ENCODE peak calls at places on chromosomes 2 and 18, in nine cellular contexts. K is breast epithelium, C is upper lobe of right lung, J is cardiac muscle cell, F is body of pancreas, A is heart right ventricle, P is aorta, Q is psoas muscle, T is fibroblast of lung. N is an unnamed sample. For H3K4me1 and H3K36me3, the result is how much of the 10 kb centered on the place peaks cover.

GRCh38 chr2:207467716-207468347 is 61.9 kb upstream of the CREB1 start:
- DNase-seq in K (no peak), C (no peak), J (peak), F (no peak), A (no peak), P (no peak), Q (no peak), T (peak), N (no peak)

GRCh38 chr2:36300697-36301096 is 54.9 kb upstream of the CRIM1 start:
- DNase-seq in K (no peak), C (no peak), J (no peak), F (no peak), A (no peak), P (no peak), Q (no peak), T (no peak), N (no peak)

GRCh38 chr2:237128026-237128703 is 42.5 kb downstream of the COPS8 start:
- DNase-seq in K (peak), C (peak), J (peak), F (peak), A (peak), P (peak), Q (peak), T (peak), N (peak)

GRCh38 chr2:210318491-210318890 is 3.5 kb upstream of the MYL1 start:
- DNase-seq in K (no peak), C (no peak), J (no peak), F (no peak), A (no peak), P (no peak), Q (no peak), T (peak), N (peak)

GRCh38 chr18:45416168-45416567 is 199.1 kb upstream of the SLC14A2 start:
- DNase-seq in K (no peak), C (no peak), J (no peak), F (peak), A (no peak), P (no peak), Q (no peak), T (peak), N (no peak)

GRCh38 chr2:239006886-239007285 is 159.0 kb downstream of the TWIST2 start:
- DNase-seq in K (no peak), C (no peak), J (no peak), F (no peak), A (no peak), P (no peak), Q (no peak), T (peak), N (no peak)

GRCh38 chr2:207230261-207231105 is 64.7 kb upstream of the KLF7 start:
- DNase-seq in K (no peak), C (no peak), J (peak), F (peak), A (no peak), P (no peak), Q (no peak), T (no peak), N (peak)

GRCh38 chr2:72979896-72980295 is 62.6 kb downstream of the EMX1 start:
- DNase-seq in K (no peak), C (no peak), J (no peak), F (no peak), A (no peak), P (no peak), Q (peak), T (no peak), N (no peak)

GRCh38 chr2:42934568-42935258 is 142.3 kb upstream of the HAAO start:
- DNase-seq in K (no peak), C (no peak), J (no peak), F (no peak), A (no peak), P (peak), Q (peak), T (no peak), N (no peak)

GRCh38 chr2:127864877-127865276 is 6.9 kb upstream of the POLR2D start:
- DNase-seq in K (no peak), C (no peak), J (no peak), F (peak), A (no peak), P (no peak), Q (peak), T (no peak), N (peak)

GRCh38 chr2:12987246-12987645 is 270.5 kb downstream of the TRIB2 start:
- DNase-seq in K (no peak), C (no peak), J (no peak), F (no peak), A (no peak), P (no peak), Q (no peak), T (no peak), N (no peak)

GRCh38 chr2:134445116-134445515 is 191.2 kb downstream of the MGAT5 start:
- DNase-seq in K (no peak), C (no peak), J (no peak), F (no peak), A (no peak), P (no peak), Q (no peak), T (no peak), N (no peak)

GRCh38 chr2:121599963-121600651 is 49.2 kb downstream of the CLASP1 start:
- DNase-seq in K (no peak), C (no peak), J (peak), F (no peak), A (no peak), P (no peak), Q (no peak), T (peak), N (no peak)

GRCh38 chr18:57444301-57444759 is 9.2 kb downstream of the ONECUT2 start:
- DNase-seq in K (no peak), C (no peak), J (no peak), F (no peak), A (no peak), P (no peak), Q (no peak), T (no peak), N (no peak)

GRCh38 chr2:71646028-71646427 is 192.7 kb downstream of the DYSF start:
- DNase-seq in K (peak), C (no peak), J (peak), F (no peak), A (peak), P (peak), Q (peak), T (peak), N (no peak)

GRCh38 chr2:233791883-233792329 is 13.8 kb downstream of the MROH2A start:
- DNase-seq in K (no peak), C (no peak), J (no peak), F (no peak), A (no peak), P (peak), Q (no peak), T (no peak), N (no peak)

GRCh38 chr2:85769987-85770362 is 16.2 kb downstream of the ATOH8 start:
- DNase-seq in K (no peak), C (no peak), J (no peak), F (no peak), A (no peak), P (no peak), Q (peak), T (no peak), N (no peak)

GRCh38 chr2:85768713-85769112 is 14.9 kb downstream of the ATOH8 start:
- DNase-seq in K (no peak), C (no peak), J (peak), F (peak), A (peak), P (no peak), Q (peak), T (peak), N (peak)

GRCh38 chr2:85769236-85769986 is 15.6 kb downstream of the ATOH8 start:
- DNase-seq in K (no peak), C (no peak), J (no peak), F (no peak), A (no peak), P (no peak), Q (peak), T (no peak), N (peak)

GRCh38 chr2:85766214-85766613 is 12.4 kb downstream of the ATOH8 start:
- DNase-seq in K (no peak), C (no peak), J (no peak), F (no peak), A (no peak), P (no peak), Q (no peak), T (no peak), N (no peak)

GRCh38 chr2:85767803-85768665 is 14.2 kb downstream of the ATOH8 start:
- DNase-seq in K (no peak), C (no peak), J (no peak), F (no peak), A (no peak), P (no peak), Q (no peak), T (no peak), N (peak)
- H3K4me1 ChIP-seq in K (under half), C (half or more), J (half or more), F (half or more), A (half or more), P (under half), Q (half or more), T (under half), N (half or more)

GRCh38 chr2:113232730-113233129 is 46.0 kb downstream of the PAX8 start:
- DNase-seq in K (no peak), C (no peak), J (no peak), F (no peak), A (no peak), P (no peak), Q (no peak), T (no peak), N (peak)
- H3K36me3 ChIP-seq in K (under half), C (under half), J (under half), F (under half), A (under half), P (under half), Q (under half), T (under half), N (under half)

DNA sequence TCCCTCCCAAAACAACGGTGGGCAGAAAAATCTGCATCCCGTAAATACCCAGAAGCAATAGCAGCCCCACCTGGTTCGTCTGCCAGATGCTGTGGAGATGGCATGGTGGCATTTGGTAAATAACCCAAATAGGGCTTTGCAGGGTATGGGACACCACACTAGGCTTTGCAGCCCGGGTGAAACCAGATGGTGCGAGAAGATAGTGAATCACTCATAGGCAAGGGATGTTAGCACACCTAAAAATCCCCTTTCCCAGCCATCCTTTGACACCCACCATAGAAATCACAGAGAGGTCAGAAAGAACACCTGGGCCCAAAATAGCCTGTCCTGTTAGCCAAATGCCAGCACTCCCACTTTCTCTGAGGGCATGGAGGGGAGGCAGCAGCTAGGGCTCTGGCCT is 47.6 kb downstream of the BCL11A start:
- DNase-seq in K (no peak), C (no peak), J (no peak), F (no peak), A (no peak), P (no peak), Q (no peak), T (no peak), N (no peak)
- H3K4me1 ChIP-seq in K (under half), C (under half), J (under half), F (under half), A (half or more), P (under half), Q (under half), T (under half), N (under half)

DNA sequence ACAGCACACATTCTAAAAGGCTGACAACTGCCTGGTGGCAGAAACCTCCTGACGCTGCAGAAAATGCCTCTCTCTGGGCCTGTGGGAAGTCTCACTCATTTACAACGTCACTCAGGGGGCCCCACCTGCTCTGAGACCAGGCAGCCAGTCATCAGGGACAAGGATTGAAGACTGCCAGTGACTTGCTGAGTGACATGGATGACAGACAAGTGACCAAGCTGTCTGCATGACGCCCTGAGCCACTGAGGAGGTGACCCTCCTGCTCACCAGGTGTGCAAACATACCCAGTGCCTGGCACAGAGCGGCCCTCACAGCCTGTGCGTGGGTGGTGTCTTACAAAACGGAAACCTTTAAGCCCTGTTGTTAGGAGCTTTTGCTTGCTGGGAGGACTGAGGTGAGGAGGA is 392.4 kb downstream of the TNS1 start:
- DNase-seq in K (no peak), C (no peak), J (no peak), F (peak), A (no peak), P (no peak), Q (no peak), T (no peak), N (no peak)
- H3K36me3 ChIP-seq in K (under half), C (under half), J (under half), F (under half), A (under half), P (under half), Q (under half), T (under half), N (under half)

GRCh38 chr2:191675807-191676667 is 1.9 kb upstream of the NABP1 start:
- DNase-seq in K (no peak), C (peak), J (no peak), F (peak), A (peak), P (no peak), Q (peak), T (no peak), N (no peak)

GRCh38 chr2:191670076-191670475 is 7.9 kb upstream of the NABP1 start:
- DNase-seq in K (no peak), C (no peak), J (no peak), F (no peak), A (no peak), P (no peak), Q (no peak), T (no peak), N (no peak)

GRCh38 chr2:191666241-191666640 is 11.7 kb upstream of the NABP1 start:
- DNase-seq in K (no peak), C (no peak), J (no peak), F (no peak), A (no peak), P (no peak), Q (no peak), T (peak), N (no peak)

GRCh38 chr2:191666733-191667132 is 11.2 kb upstream of the NABP1 start:
- DNase-seq in K (no peak), C (no peak), J (no peak), F (no peak), A (no peak), P (no peak), Q (no peak), T (peak), N (no peak)

GRCh38 chr2:191670787-191671186 is 7.1 kb upstream of the NABP1 start:
- DNase-seq in K (no peak), C (no peak), J (no peak), F (no peak), A (no peak), P (no peak), Q (no peak), T (no peak), N (no peak)
- H3K4me1 ChIP-seq in K (under half), C (under half), J (under half), F (under half), A (under half), P (under half), Q (under half), T (under half), N (under half)